ENCODE peak calls at places on chromosomes 16 and 17, in ten cellular contexts. Q is cardiac fibroblast, R is nephron progenitor cell, X is GM12865, G is fibroblast of mammary gland, D is spleen, Z is endothelial cell, T is K562, M is psoas muscle, W is hepatocyte. K is an unnamed sample.
A peak's percentile ranks its signal among the peaks of the same experiment; 100 is the strongest.

GRCh38 chr16:2001035-2001434 is 8.6 kb downstream of the ZNF598 start:
- DNase-seq in Q (no peak), R (no peak), X (no peak), G (no peak), D (no peak), Z (no peak), T (no peak), M (no peak), W (no peak), K (no peak)

GRCh38 chr17:75632863-75633483 is at the start of gene SMIM5:
- DNase-seq in Q (peak; percentile 90), R (peak; percentile 95), X (peak; percentile 82), G (peak; percentile 86), D (peak; percentile 95), Z (peak; percentile 94), T (peak; percentile 89), M (peak; percentile 90), W (peak; percentile 92), K (peak; percentile 84)

GRCh38 chr16:50960517-50961202 is 190.4 kb downstream of the SALL1 start:
- DNase-seq in Q (no peak), R (peak; percentile 43), X (no peak), G (no peak), D (no peak), Z (no peak), T (no peak), M (no peak), W (no peak), K (no peak)

GRCh38 chr17:77734371-77735050 is 224.0 kb upstream of the TNRC6C start:
- DNase-seq in Q (peak; percentile 34), R (peak; percentile 71), X (no peak), G (peak; percentile 53), D (no peak), Z (no peak), T (peak; percentile 78), M (peak; percentile 92), W (peak; percentile 91), K (peak; percentile 82)

GRCh38 chr17:1871743-1872142 is 41.9 kb downstream of the RPA1 start:
- DNase-seq in Q (no peak), R (no peak), X (no peak), G (no peak), D (no peak), Z (no peak), T (no peak), M (no peak), W (no peak), K (no peak)

GRCh38 chr17:72792771-72793170 is 299.7 kb downstream of the SLC39A11 start:
- DNase-seq in Q (no peak), R (no peak), X (no peak), G (no peak), D (no peak), Z (no peak), T (no peak), M (no peak), W (no peak), K (no peak)

GRCh38 chr17:76925333-76925935 is 57.2 kb downstream of the MGAT5B start:
- DNase-seq in Q (no peak), R (no peak), X (no peak), G (no peak), D (no peak), Z (no peak), T (no peak), M (no peak), W (no peak), K (no peak)

GRCh38 chr17:75774988-75775668 is 9.5 kb upstream of the UNK start:
- DNase-seq in Q (no peak), R (no peak), X (no peak), G (peak; percentile 22), D (peak; percentile 71), Z (no peak), T (no peak), M (no peak), W (peak; percentile 68), K (no peak)

GRCh38 chr17:42406602-42407288 is 16.3 kb downstream of the CAVIN1 start:
- DNase-seq in Q (no peak), R (no peak), X (no peak), G (no peak), D (no peak), Z (no peak), T (peak; percentile 56), M (no peak), W (no peak), K (no peak)

GRCh38 chr17:80792373-80792781 is 199.3 kb upstream of the CHMP6 start:
- DNase-seq in Q (no peak), R (no peak), X (no peak), G (no peak), D (no peak), Z (no peak), T (no peak), M (no peak), W (no peak), K (no peak)

GRCh38 chr17:76735006-76735405 is 2.1 kb downstream of the SRSF2 start:
- DNase-seq in Q (peak; percentile 46), R (no peak), X (peak; percentile 75), G (peak; percentile 45), D (no peak), Z (no peak), T (no peak), M (no peak), W (no peak), K (no peak)

GRCh38 chr16:1347286-1347855 is 4.3 kb downstream of the TSR3 start:
- DNase-seq in Q (no peak), R (no peak), X (no peak), G (no peak), D (no peak), Z (no peak), T (no peak), M (no peak), W (no peak), K (no peak)

DNA sequence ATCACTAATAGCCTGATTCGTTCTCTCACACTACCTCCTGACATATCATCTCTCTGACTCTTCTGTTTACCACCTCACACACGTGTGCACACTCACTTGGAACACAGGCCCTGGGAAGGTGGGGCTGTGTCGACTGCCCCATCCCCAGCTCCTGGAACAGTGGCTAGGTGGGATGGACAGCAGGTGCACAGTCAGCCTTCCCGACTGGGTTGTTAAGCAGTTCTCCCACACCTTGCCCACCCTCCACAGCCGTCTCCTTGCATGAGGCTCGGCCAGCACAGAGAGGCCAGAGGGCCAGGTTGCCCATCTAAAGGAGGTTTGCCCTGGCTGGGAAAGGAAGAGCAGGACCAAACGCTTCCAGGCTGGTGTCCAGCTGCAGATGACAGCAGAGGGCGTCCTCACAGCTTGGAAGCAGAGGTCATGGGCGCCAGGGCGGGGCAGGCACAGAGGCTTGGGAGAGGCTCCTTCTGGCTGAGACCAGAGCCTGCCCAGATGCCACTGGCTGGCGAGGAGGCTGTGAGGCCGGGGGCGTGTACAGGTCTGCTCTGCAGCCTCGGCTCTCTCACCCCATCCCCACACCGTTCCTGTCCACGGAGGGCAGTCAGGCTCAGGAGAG is 92.8 kb downstream of the AMFR start:
- DNase-seq in Q (peak; percentile 67), R (peak; percentile 79), X (peak; percentile 29), G (peak; percentile 72), D (no peak), Z (peak; percentile 52), T (peak; percentile 62), M (peak; percentile 76), W (peak; percentile 85), K (no peak)
- TF ChIP-seq CTCF in Q (peak; percentile 51), R (peak; percentile 46), X (peak; percentile 9), G (peak; percentile 53), D (no peak), Z (no peak), T (peak; percentile 84), M (peak; percentile 37), W (peak; percentile 62), K (no peak)

GRCh38 chr16:28204211-28204610 is 7.6 kb downstream of the XPO6 start:
- DNase-seq in Q (no peak), R (no peak), X (no peak), G (no peak), D (no peak), Z (no peak), T (no peak), M (no peak), W (no peak), K (no peak)

GRCh38 chr16:28204622-28205021 is 7.1 kb downstream of the XPO6 start:
- DNase-seq in Q (no peak), R (no peak), X (no peak), G (no peak), D (no peak), Z (no peak), T (no peak), M (no peak), W (no peak), K (no peak)

GRCh38 chr16:28200661-28201060 is 11.1 kb downstream of the XPO6 start:
- DNase-seq in Q (no peak), R (no peak), X (no peak), G (no peak), D (no peak), Z (no peak), T (no peak), M (no peak), W (no peak), K (no peak)

GRCh38 chr16:28205117-28205899 is 6.5 kb downstream of the XPO6 start:
- DNase-seq in Q (no peak), R (no peak), X (no peak), G (no peak), D (no peak), Z (no peak), T (no peak), M (no peak), W (no peak), K (no peak)

DNA sequence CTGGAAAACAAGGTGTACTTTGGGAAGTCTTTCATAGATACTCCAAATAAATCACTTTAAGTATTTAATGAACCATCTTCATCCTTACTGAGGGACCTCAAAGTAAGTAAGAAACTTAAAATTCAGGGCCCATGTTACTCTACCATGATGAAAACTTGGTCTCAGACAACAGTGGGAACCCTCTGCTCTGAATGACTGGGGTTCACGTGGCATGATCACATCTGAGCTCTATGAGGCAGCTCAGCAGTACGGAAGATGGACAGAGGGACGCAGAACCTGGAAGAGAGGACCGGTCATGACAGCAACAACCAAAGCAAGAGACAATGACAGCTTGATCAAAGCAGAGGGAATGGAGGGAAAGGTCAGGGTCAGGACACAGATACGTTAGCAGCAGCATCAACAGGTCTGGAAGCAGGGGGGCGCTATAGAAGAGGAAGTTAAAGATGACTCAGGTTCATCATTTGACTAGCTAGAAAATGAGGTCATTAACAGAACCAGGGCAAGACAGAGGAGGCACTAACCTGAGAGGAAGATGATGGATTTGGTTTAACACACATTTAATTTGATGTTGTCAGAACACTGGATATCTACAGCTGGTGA is 9.5 kb downstream of the XPO6 start:
- DNase-seq in Q (no peak), R (no peak), X (no peak), G (no peak), D (no peak), Z (no peak), T (peak; percentile 62), M (no peak), W (no peak), K (no peak)
- TF ChIP-seq CTCF in Q (no peak), R (no peak), X (peak; percentile 17), G (peak; percentile 13), D (peak; percentile 37), Z (no peak), T (peak; percentile 34), M (no peak), W (no peak), K (no peak)

GRCh38 chr16:19389246-19389645 is 28.4 kb upstream of the TMC5 start:
- DNase-seq in Q (peak; percentile 29), R (peak; percentile 57), X (peak; percentile 53), G (peak; percentile 21), D (peak; percentile 80), Z (peak; percentile 41), T (peak; percentile 64), M (no peak), W (peak; percentile 78), K (peak; percentile 55)
- TF ChIP-seq CTCF in Q (peak; percentile 39), R (peak; percentile 43), X (peak; percentile 42), G (peak; percentile 50), D (no peak), Z (peak; percentile 40), T (peak; percentile 79), M (no peak), W (peak; percentile 61), K (no peak)

GRCh38 chr16:31032736-31033708 is at the start of gene STX4:
- DNase-seq in Q (peak; percentile 98), R (peak; percentile 98), X (peak; percentile 99), G (peak; percentile 98), D (peak; percentile 99), Z (peak; percentile 95), T (peak; percentile 96), M (peak; percentile 98), W (peak; percentile 97), K (peak; percentile 96)
- TF ChIP-seq CTCF in Q (no peak), R (no peak), X (no peak), G (no peak), D (no peak), Z (no peak), T (no peak), M (no peak), W (no peak), K (no peak)